ENCODE peak calls at places on chromosomes 12 and 14, in five cellular contexts. O is progenitor cell of endocrine pancreas; T is stimulated activated effector memory CD8-positive, alpha-beta T cell treated with anti-CD3 and anti-CD28 coated beads, Interleukin-12 subunit alpha, Interleukin-12 subunit beta, amount 100 ng/mL, for 72 hours; U is IMR-90; Q is Daoy. S is an unnamed sample.
A peak's percentile ranks its signal among the peaks of the same experiment; 100 is the strongest.

GRCh38 chr12:97745406-97746101 is 282.9 kb downstream of the RMST start:
- DNase-seq in T (no peak), U (no peak), Q (peak; percentile 7), O (no peak), S (no peak)

GRCh38 chr12:48973992-48974673 is 2.6 kb upstream of the WNT10B start:
- DNase-seq in U (peak; percentile 54), T (peak; percentile 70), O (peak; percentile 63), Q (peak; percentile 75), S (peak; percentile 47)

GRCh38 chr12:120257041-120257821 is 8.3 kb downstream of the PXN start:
- DNase-seq in U (peak; percentile 93), Q (peak; percentile 89), T (no peak), O (no peak), S (no peak)

GRCh38 chr12:75508159-75508558 is 3.2 kb downstream of the KRR1 start:
- DNase-seq in U (no peak), Q (no peak), T (no peak), O (no peak), S (no peak)

GRCh38 chr14:22314183-22314820 is 274.7 kb downstream of the DAD1 start:
- DNase-seq in Q (peak; percentile 55), T (no peak), U (peak; percentile 62), O (no peak), S (peak; percentile 69)

GRCh38 chr12:110537605-110538409 is 35.7 kb downstream of the RAD9B start:
- DNase-seq in U (no peak), O (no peak), T (no peak), Q (no peak), S (no peak)

GRCh38 chr12:51777457-51777856 is 71.1 kb downstream of the FIGNL2 start:
- DNase-seq in Q (no peak), O (no peak), U (no peak), T (no peak), S (no peak)

GRCh38 chr12:122813310-122813713 is 21.9 kb upstream of the HIP1R start:
- DNase-seq in Q (no peak), O (no peak), U (no peak), T (no peak), S (no peak)

GRCh38 chr14:52031781-52032180 is 37.1 kb downstream of the NID2 start:
- DNase-seq in T (no peak), U (peak; percentile 78), Q (peak; percentile 73), O (no peak), S (peak; percentile 77)

GRCh38 chr12:25725874-25726273 is 172.8 kb upstream of the LMNTD1 start:
- DNase-seq in O (no peak), Q (no peak), U (peak; percentile 78), T (no peak), S (peak; percentile 61)

GRCh38 chr12:122062832-122063690 is 15.5 kb upstream of the MLXIP start:
- DNase-seq in T (no peak), U (peak; percentile 66), Q (peak; percentile 75), O (no peak), S (peak; percentile 90)

GRCh38 chr14:24274101-24274543 is 2.7 kb upstream of the RABGGTA start:
- DNase-seq in O (no peak), T (peak; percentile 74), Q (no peak), U (peak; percentile 31), S (no peak)

GRCh38 chr12:46933947-46934346 is 108.2 kb upstream of the SLC38A4 start:
- DNase-seq in T (no peak), O (no peak), U (peak; percentile 77), Q (peak; percentile 35), S (peak; percentile 70)

GRCh38 chr12:121131941-121132341 is 735 bp upstream of the P2RX7 start:
- DNase-seq in T (no peak), Q (no peak), U (no peak), O (no peak), S (no peak)

GRCh38 chr14:103889313-103890051 is 38.8 kb upstream of the TDRD9 start:
- DNase-seq in U (peak; percentile 20), T (no peak), O (no peak), Q (peak; percentile 74), S (no peak)

GRCh38 chr14:74667758-74668157 is 45.1 kb downstream of the AREL1 start:
- DNase-seq in O (no peak), Q (no peak), T (no peak), U (peak; percentile 79), S (peak; percentile 85)

S was measured in mesenchymal stem cell.